ENCODE peak calls at places on chromosomes 6 and 20, in nine cellular contexts. One of them, this sample, is unnamed. For H3K9me3, the result is how much of the 10 kb centered on the place peaks cover.

GRCh38 chr6:34385793-34386195 is 6.7 kb downstream of the NUDT3 start:
- DNase-seq in testis: no peak
- DNase-seq in tibial nerve: no peak
- DNase-seq in ovary: no peak
- DNase-seq in A549: no peak
- DNase-seq in uterus: no peak
- DNase-seq in body of pancreas: no peak
- DNase-seq in heart left ventricle: no peak
- DNase-seq in stomach: no peak
- DNase-seq in this sample: peak

GRCh38 chr20:31712112-31712553 is 10.5 kb downstream of the BCL2L1 start:
- DNase-seq in testis: peak
- DNase-seq in tibial nerve: no peak
- DNase-seq in ovary: no peak
- DNase-seq in A549: no peak
- DNase-seq in uterus: no peak
- DNase-seq in body of pancreas: peak
- DNase-seq in heart left ventricle: peak
- DNase-seq in stomach: peak
- DNase-seq in this sample: peak

GRCh38 chr20:31909253-31910070 is 39.0 kb downstream of the TTLL9 start:
- DNase-seq in testis: no peak
- DNase-seq in tibial nerve: no peak
- DNase-seq in ovary: no peak
- DNase-seq in A549: no peak
- DNase-seq in uterus: no peak
- DNase-seq in body of pancreas: no peak
- DNase-seq in heart left ventricle: no peak
- DNase-seq in stomach: no peak
- DNase-seq in this sample: peak

GRCh38 chr6:74137910-74138309 is 441.9 kb downstream of the CD109 start:
- DNase-seq in testis: no peak
- DNase-seq in tibial nerve: no peak
- DNase-seq in ovary: no peak
- DNase-seq in A549: no peak
- DNase-seq in uterus: no peak
- DNase-seq in body of pancreas: no peak
- DNase-seq in heart left ventricle: no peak
- DNase-seq in stomach: no peak
- DNase-seq in this sample: no peak

GRCh38 chr6:118168421-118168820 is 261.4 kb downstream of the SLC35F1 start:
- DNase-seq in testis: no peak
- DNase-seq in tibial nerve: no peak
- DNase-seq in ovary: no peak
- DNase-seq in A549: no peak
- DNase-seq in uterus: no peak
- DNase-seq in body of pancreas: no peak
- DNase-seq in heart left ventricle: no peak
- DNase-seq in stomach: no peak
- DNase-seq in this sample: no peak

GRCh38 chr6:125974214-125974866 is 12.0 kb upstream of the TRMT11 start:
- DNase-seq in testis: no peak
- DNase-seq in tibial nerve: no peak
- DNase-seq in ovary: no peak
- DNase-seq in A549: peak
- DNase-seq in uterus: no peak
- DNase-seq in body of pancreas: no peak
- DNase-seq in heart left ventricle: no peak
- DNase-seq in stomach: no peak
- DNase-seq in this sample: no peak

GRCh38 chr20:5864428-5864827 is 85.9 kb downstream of the TRMT6 start:
- DNase-seq in testis: no peak
- DNase-seq in tibial nerve: no peak
- DNase-seq in ovary: no peak
- DNase-seq in A549: no peak
- DNase-seq in uterus: no peak
- DNase-seq in body of pancreas: no peak
- DNase-seq in heart left ventricle: no peak
- DNase-seq in stomach: no peak
- DNase-seq in this sample: no peak

GRCh38 chr6:35052694-35053565 is 88.2 kb downstream of the TCP11 start:
- DNase-seq in testis: peak
- DNase-seq in tibial nerve: peak
- DNase-seq in ovary: peak
- DNase-seq in A549: no peak
- DNase-seq in uterus: no peak
- DNase-seq in body of pancreas: no peak
- DNase-seq in heart left ventricle: peak
- DNase-seq in stomach: no peak
- DNase-seq in this sample: peak

GRCh38 chr6:151445482-151445881 is 6.4 kb downstream of the RMND1 start:
- DNase-seq in testis: no peak
- DNase-seq in tibial nerve: no peak
- DNase-seq in ovary: no peak
- DNase-seq in A549: no peak
- DNase-seq in uterus: no peak
- DNase-seq in body of pancreas: no peak
- DNase-seq in heart left ventricle: no peak
- DNase-seq in stomach: no peak
- DNase-seq in this sample: no peak

GRCh38 chr20:45782890-45783289 is 8.8 kb downstream of the WFDC3 start:
- DNase-seq in testis: no peak
- DNase-seq in tibial nerve: no peak
- DNase-seq in ovary: no peak
- DNase-seq in A549: no peak
- DNase-seq in uterus: no peak
- DNase-seq in body of pancreas: no peak
- DNase-seq in heart left ventricle: no peak
- DNase-seq in stomach: no peak
- DNase-seq in this sample: no peak

GRCh38 chr20:38833857-38834164 is 28.3 kb downstream of the PPP1R16B start:
- DNase-seq in testis: no peak
- DNase-seq in tibial nerve: no peak
- DNase-seq in ovary: no peak
- DNase-seq in A549: no peak
- DNase-seq in uterus: no peak
- DNase-seq in body of pancreas: no peak
- DNase-seq in heart left ventricle: no peak
- DNase-seq in stomach: no peak
- DNase-seq in this sample: no peak

GRCh38 chr6:142605922-142606321 is 304.1 kb downstream of the ADGRG6 start:
- DNase-seq in testis: no peak
- DNase-seq in tibial nerve: no peak
- DNase-seq in ovary: no peak
- DNase-seq in A549: no peak
- DNase-seq in uterus: no peak
- DNase-seq in body of pancreas: no peak
- DNase-seq in heart left ventricle: no peak
- DNase-seq in stomach: no peak
- DNase-seq in this sample: no peak

GRCh38 chr6:3068329-3069223 is at the start of gene RIPK1:
- DNase-seq in testis: peak
- DNase-seq in tibial nerve: peak
- DNase-seq in ovary: peak
- DNase-seq in A549: peak
- DNase-seq in uterus: peak
- DNase-seq in body of pancreas: peak
- DNase-seq in heart left ventricle: peak
- DNase-seq in stomach: peak
- DNase-seq in this sample: peak

GRCh38 chr20:1423625-1424106 is 30.8 kb upstream of the FKBP1A start:
- DNase-seq in testis: no peak
- DNase-seq in tibial nerve: no peak
- DNase-seq in ovary: no peak
- DNase-seq in A549: no peak
- DNase-seq in uterus: no peak
- DNase-seq in body of pancreas: peak
- DNase-seq in heart left ventricle: no peak
- DNase-seq in stomach: peak
- DNase-seq in this sample: no peak

GRCh38 chr6:47420394-47421371 is 56.9 kb upstream of the CD2AP start:
- DNase-seq in testis: no peak
- DNase-seq in tibial nerve: no peak
- DNase-seq in ovary: no peak
- DNase-seq in A549: no peak
- DNase-seq in uterus: no peak
- DNase-seq in body of pancreas: peak
- DNase-seq in heart left ventricle: no peak
- DNase-seq in stomach: no peak
- DNase-seq in this sample: no peak

GRCh38 chr20:43893930-43894329 is 20.7 kb upstream of the TOX2 start:
- DNase-seq in testis: no peak
- DNase-seq in tibial nerve: no peak
- DNase-seq in ovary: no peak
- DNase-seq in A549: no peak
- DNase-seq in uterus: no peak
- DNase-seq in body of pancreas: no peak
- DNase-seq in heart left ventricle: no peak
- DNase-seq in stomach: no peak
- DNase-seq in this sample: no peak

GRCh38 chr6:70763754-70764153 is 96.1 kb downstream of the SMAP1 start:
- DNase-seq in testis: no peak
- DNase-seq in tibial nerve: no peak
- DNase-seq in ovary: no peak
- DNase-seq in A549: no peak
- DNase-seq in uterus: no peak
- DNase-seq in body of pancreas: no peak
- DNase-seq in heart left ventricle: no peak
- DNase-seq in stomach: no peak
- DNase-seq in this sample: no peak

GRCh38 chr6:161882196-161882595 is 608.3 kb upstream of the AGPAT4 start:
- DNase-seq in testis: no peak
- DNase-seq in tibial nerve: no peak
- DNase-seq in ovary: no peak
- DNase-seq in A549: no peak
- DNase-seq in uterus: no peak
- DNase-seq in body of pancreas: no peak
- DNase-seq in heart left ventricle: no peak
- DNase-seq in stomach: no peak
- DNase-seq in this sample: no peak

GRCh38 chr6:30520480-30520992 is 31.2 kb downstream of the HLA-E start:
- DNase-seq in testis: no peak
- DNase-seq in tibial nerve: no peak
- DNase-seq in ovary: no peak
- DNase-seq in A549: no peak
- DNase-seq in uterus: no peak
- DNase-seq in body of pancreas: no peak
- DNase-seq in heart left ventricle: no peak
- DNase-seq in stomach: no peak
- DNase-seq in this sample: no peak
- H3K9me3 ChIP-seq in testis: under half
- H3K9me3 ChIP-seq in tibial nerve: under half
- H3K9me3 ChIP-seq in ovary: under half
- H3K9me3 ChIP-seq in A549: under half
- H3K9me3 ChIP-seq in uterus: under half
- H3K9me3 ChIP-seq in body of pancreas: under half
- H3K9me3 ChIP-seq in heart left ventricle: under half
- H3K9me3 ChIP-seq in stomach: under half
- H3K9me3 ChIP-seq in this sample: under half

GRCh38 chr6:6703720-6704422 is 115.4 kb downstream of the LY86 start:
- DNase-seq in testis: no peak
- DNase-seq in tibial nerve: no peak
- DNase-seq in ovary: no peak
- DNase-seq in A549: no peak
- DNase-seq in uterus: no peak
- DNase-seq in body of pancreas: peak
- DNase-seq in heart left ventricle: no peak
- DNase-seq in stomach: peak
- DNase-seq in this sample: peak
- H3K4me3 ChIP-seq in testis: no peak
- H3K4me3 ChIP-seq in tibial nerve: no peak
- H3K4me3 ChIP-seq in ovary: no peak
- H3K4me3 ChIP-seq in A549: no peak
- H3K4me3 ChIP-seq in uterus: no peak
- H3K4me3 ChIP-seq in body of pancreas: no peak
- H3K4me3 ChIP-seq in heart left ventricle: no peak
- H3K4me3 ChIP-seq in stomach: no peak
- H3K4me3 ChIP-seq in this sample: no peak

DNA sequence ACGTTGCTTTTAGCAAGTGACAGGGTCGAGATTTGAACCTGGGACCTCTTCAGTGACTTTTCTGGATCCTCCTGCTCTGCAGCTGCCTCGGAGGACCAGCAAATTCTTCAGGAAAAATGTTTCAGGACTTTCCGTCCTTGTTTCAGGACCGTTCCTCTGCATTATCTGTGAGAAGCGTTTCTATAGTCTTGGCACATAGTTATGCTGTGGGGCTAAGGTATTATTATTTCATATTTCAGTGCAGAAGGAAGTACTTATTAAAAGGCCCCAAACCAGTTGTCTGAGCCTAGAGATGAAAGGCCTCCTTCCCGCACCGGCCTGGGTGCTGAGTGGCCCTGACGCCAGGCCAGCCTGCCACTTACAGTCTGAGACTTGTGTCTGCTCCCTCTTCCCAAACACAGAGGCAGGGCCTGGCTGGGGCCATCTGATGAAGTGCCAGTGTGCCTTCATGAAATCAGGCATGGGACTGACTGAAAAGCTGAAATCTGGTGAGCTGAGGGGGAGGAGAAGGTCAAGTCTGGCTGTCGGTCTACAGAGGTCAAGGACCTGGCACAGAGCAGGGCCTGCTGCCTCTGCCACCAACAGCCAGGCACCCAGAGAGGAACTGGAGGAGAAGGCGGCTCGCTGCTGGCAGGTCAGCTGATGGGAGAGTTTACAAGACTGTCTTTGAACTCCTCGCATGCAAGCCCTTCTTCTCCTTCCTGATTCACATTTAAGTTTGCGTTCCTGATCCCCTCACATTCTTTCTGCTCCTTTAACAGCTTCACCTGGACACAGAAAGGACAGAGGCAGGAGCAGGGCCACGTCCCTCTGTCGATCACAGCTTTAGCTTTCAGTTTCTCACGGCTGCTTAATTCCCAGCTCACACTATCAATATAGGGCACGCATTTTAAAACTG is 8.9 kb upstream of the QKI start:
- DNase-seq in testis: peak
- DNase-seq in tibial nerve: no peak
- DNase-seq in ovary: peak
- DNase-seq in A549: no peak
- DNase-seq in uterus: peak
- DNase-seq in body of pancreas: peak
- DNase-seq in heart left ventricle: peak
- DNase-seq in stomach: peak
- DNase-seq in this sample: peak
- TF ChIP-seq POLR2A in testis: no peak
- TF ChIP-seq POLR2A in tibial nerve: peak
- TF ChIP-seq POLR2A in ovary: no peak
- TF ChIP-seq POLR2A in A549: no peak
- TF ChIP-seq POLR2A in uterus: no peak
- TF ChIP-seq POLR2A in body of pancreas: peak
- TF ChIP-seq POLR2A in heart left ventricle: no peak
- TF ChIP-seq POLR2A in stomach: no peak
- TF ChIP-seq POLR2A in this sample: no peak

DNA sequence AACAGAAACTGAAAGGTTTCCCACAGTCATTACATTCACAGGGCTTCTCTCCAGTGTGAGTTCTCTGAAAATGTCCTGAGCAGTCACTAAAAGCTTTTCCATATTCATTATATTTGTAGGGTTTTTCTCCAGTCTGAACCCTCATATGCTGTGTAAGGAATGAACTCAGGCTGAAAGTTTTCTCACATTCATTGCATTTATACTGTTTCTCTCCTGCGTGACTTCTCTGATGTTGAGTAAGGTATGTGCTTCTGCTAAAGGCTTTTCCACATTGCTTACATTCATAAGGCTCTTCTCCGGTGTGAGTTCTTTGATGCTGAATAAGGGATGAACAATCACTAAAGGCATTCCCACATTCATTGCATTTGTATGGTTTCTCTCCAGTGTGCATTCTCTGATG is 29.8 kb upstream of the ZNF391 start:
- DNase-seq in testis: no peak
- DNase-seq in tibial nerve: no peak
- DNase-seq in ovary: no peak
- DNase-seq in A549: no peak
- DNase-seq in uterus: no peak
- DNase-seq in body of pancreas: no peak
- DNase-seq in heart left ventricle: no peak
- DNase-seq in stomach: no peak
- DNase-seq in this sample: no peak
- H3K9me3 ChIP-seq in testis: under half
- H3K9me3 ChIP-seq in tibial nerve: under half
- H3K9me3 ChIP-seq in ovary: under half
- H3K9me3 ChIP-seq in A549: under half
- H3K9me3 ChIP-seq in uterus: under half
- H3K9me3 ChIP-seq in body of pancreas: under half
- H3K9me3 ChIP-seq in heart left ventricle: half or more
- H3K9me3 ChIP-seq in stomach: under half
- H3K9me3 ChIP-seq in this sample: under half